ENCODE peak calls at places on chromosome 5, in seven cellular contexts. B, O, L, Q, Y, M and N are unnamed samples.

GRCh38 chr5:153429734-153430133 is 60.7 kb upstream of the GRIA1 start:
- DNase-seq in B (no peak), O (no peak), L (no peak), Q (no peak), Y (no peak), M (no peak), N (no peak)

GRCh38 chr5:79837707-79838620 is 148.3 kb downstream of the CMYA5 start:
- DNase-seq in B (no peak), O (no peak), L (no peak), Q (no peak), Y (no peak), M (no peak), N (no peak)

GRCh38 chr5:119287547-119288073 is 68.2 kb upstream of the TNFAIP8 start:
- DNase-seq in B (no peak), O (no peak), L (no peak), Q (no peak), Y (peak), M (no peak), N (no peak)

GRCh38 chr5:140317859-140318258 is 15.0 kb upstream of the PFDN1 start:
- DNase-seq in B (no peak), O (no peak), L (no peak), Q (peak), Y (peak), M (no peak), N (no peak)

GRCh38 chr5:14399054-14399657 is 182.4 kb upstream of the OTULINL start:
- DNase-seq in B (peak), O (no peak), L (peak), Q (peak), Y (peak), M (peak), N (peak)

GRCh38 chr5:122091942-122092600 is 14.0 kb upstream of the LOX start:
- DNase-seq in B (no peak), O (no peak), L (no peak), Q (peak), Y (peak), M (no peak), N (no peak)

GRCh38 chr5:1517838-1518237 is 5.9 kb downstream of the LPCAT1 start:
- DNase-seq in B (no peak), O (no peak), L (no peak), Q (no peak), Y (no peak), M (no peak), N (no peak)

GRCh38 chr5:172700686-172701324 is 59.7 kb downstream of the NEURL1B start:
- DNase-seq in B (no peak), O (no peak), L (no peak), Q (no peak), Y (no peak), M (no peak), N (no peak)

GRCh38 chr5:4245511-4245910 is 649.9 kb downstream of the IRX1 start:
- DNase-seq in B (no peak), O (no peak), L (no peak), Q (no peak), Y (no peak), M (no peak), N (no peak)

GRCh38 chr5:111587728-111588127 is 75.4 kb upstream of the STARD4 start:
- DNase-seq in B (no peak), O (no peak), L (no peak), Q (no peak), Y (no peak), M (no peak), N (no peak)

GRCh38 chr5:136656811-136657210 is 291.5 kb upstream of the TRPC7 start:
- DNase-seq in B (no peak), O (no peak), L (no peak), Q (peak), Y (peak), M (no peak), N (peak)

GRCh38 chr5:96374653-96375052 is 58.4 kb downstream of the PCSK1 start:
- DNase-seq in B (no peak), O (no peak), L (peak), Q (no peak), Y (no peak), M (no peak), N (no peak)

GRCh38 chr5:134468921-134469400 is 56.5 kb upstream of the JADE2 start:
- DNase-seq in B (no peak), O (no peak), L (no peak), Q (no peak), Y (no peak), M (no peak), N (no peak)

GRCh38 chr5:174625591-174626365 is 98.6 kb upstream of the MSX2 start:
- DNase-seq in B (no peak), O (no peak), L (peak), Q (peak), Y (no peak), M (no peak), N (no peak)

GRCh38 chr5:21688655-21689054 is 1164.5 kb downstream of the CDH12 start:
- DNase-seq in B (no peak), O (no peak), L (no peak), Q (peak), Y (peak), M (no peak), N (no peak)

GRCh38 chr5:84715686-84716085 is 331.0 kb upstream of the EDIL3 start:
- DNase-seq in B (no peak), O (no peak), L (no peak), Q (no peak), Y (no peak), M (no peak), N (no peak)

GRCh38 chr5:32507738-32508434 is 63.3 kb upstream of the ZFR start:
- DNase-seq in B (no peak), O (no peak), L (no peak), Q (peak), Y (peak), M (peak), N (peak)

GRCh38 chr5:138762110-138762509 is 8.9 kb downstream of the CTNNA1 start:
- DNase-seq in B (no peak), O (no peak), L (no peak), Q (no peak), Y (no peak), M (no peak), N (no peak)

GRCh38 chr5:74316064-74316586 is 324.4 kb downstream of the ENC1 start:
- DNase-seq in B (no peak), O (no peak), L (no peak), Q (peak), Y (peak), M (peak), N (peak)

GRCh38 chr5:1660511-1660910 is 136.8 kb upstream of the LPCAT1 start:
- DNase-seq in B (no peak), O (no peak), L (no peak), Q (no peak), Y (no peak), M (no peak), N (no peak)

GRCh38 chr5:178267245-178267644 is 34.6 kb upstream of the PHYKPL start:
- DNase-seq in B (no peak), O (no peak), L (no peak), Q (no peak), Y (no peak), M (no peak), N (no peak)

GRCh38 chr5:173028811-173029327 is 27.3 kb upstream of the CREBRF start:
- DNase-seq in B (no peak), O (no peak), L (no peak), Q (no peak), Y (no peak), M (no peak), N (no peak)

GRCh38 chr5:140275837-140276236 is 27.1 kb downstream of the PFDN1 start:
- DNase-seq in B (no peak), O (no peak), L (no peak), Q (no peak), Y (no peak), M (no peak), N (no peak)

GRCh38 chr5:107502711-107503110 is 168.0 kb downstream of the EFNA5 start:
- DNase-seq in B (no peak), O (no peak), L (no peak), Q (no peak), Y (no peak), M (no peak), N (no peak)

GRCh38 chr5:91229031-91229623 is 154.0 kb downstream of the ARRDC3 start:
- DNase-seq in B (no peak), O (no peak), L (no peak), Q (no peak), Y (no peak), M (no peak), N (no peak)

GRCh38 chr5:9582406-9582805 is 36.5 kb upstream of the SEMA5A start:
- DNase-seq in B (no peak), O (no peak), L (no peak), Q (no peak), Y (peak), M (no peak), N (no peak)

GRCh38 chr5:160293901-160294561 is 18.3 kb downstream of the CCNJL start:
- DNase-seq in B (no peak), O (no peak), L (no peak), Q (peak), Y (no peak), M (no peak), N (no peak)

GRCh38 chr5:175443514-175444059 is 395 bp downstream of the DRD1 start:
- DNase-seq in B (no peak), O (no peak), L (no peak), Q (no peak), Y (no peak), M (peak), N (no peak)

GRCh38 chr5:180340856-180341255 is 12.3 kb downstream of the GFPT2 start:
- DNase-seq in B (no peak), O (no peak), L (no peak), Q (no peak), Y (peak), M (no peak), N (no peak)

GRCh38 chr5:16854351-16854750 is 81.7 kb downstream of the MYO10 start:
- DNase-seq in B (no peak), O (no peak), L (no peak), Q (peak), Y (no peak), M (no peak), N (no peak)

GRCh38 chr5:35822541-35822940 is 34.1 kb upstream of the IL7R start:
- DNase-seq in B (no peak), O (no peak), L (peak), Q (no peak), Y (no peak), M (no peak), N (no peak)

GRCh38 chr5:32282633-32283032 is 30.1 kb downstream of the MTMR12 start:
- DNase-seq in B (no peak), O (no peak), L (no peak), Q (no peak), Y (no peak), M (no peak), N (no peak)

GRCh38 chr5:7397935-7398334 is 2.0 kb downstream of the ADCY2 start:
- DNase-seq in B (peak), O (no peak), L (no peak), Q (no peak), Y (no peak), M (no peak), N (no peak)

GRCh38 chr5:173940269-173940668 is 48.7 kb upstream of the C5orf47 start:
- DNase-seq in B (no peak), O (no peak), L (no peak), Q (peak), Y (no peak), M (no peak), N (no peak)

GRCh38 chr5:173010547-173011464 is 27.2 kb downstream of the ATP6V0E1 start:
- DNase-seq in B (no peak), O (peak), L (peak), Q (peak), Y (peak), M (no peak), N (peak)

GRCh38 chr5:180133551-180133950 is 62.0 kb upstream of the RNF130 start:
- DNase-seq in B (no peak), O (no peak), L (no peak), Q (no peak), Y (no peak), M (no peak), N (no peak)

GRCh38 chr5:66307647-66308257 is 163.7 kb downstream of the SREK1 start:
- DNase-seq in B (peak), O (no peak), L (peak), Q (peak), Y (peak), M (peak), N (peak)

GRCh38 chr5:31921852-31922305 is 252.2 kb downstream of the GOLPH3 start:
- DNase-seq in B (no peak), O (no peak), L (no peak), Q (peak), Y (peak), M (no peak), N (no peak)

GRCh38 chr5:6408627-6409446 is 30.5 kb upstream of the MED10 start:
- DNase-seq in B (no peak), O (no peak), L (no peak), Q (peak), Y (no peak), M (no peak), N (no peak)

GRCh38 chr5:118447350-118447749 is 541.0 kb downstream of the DTWD2 start:
- DNase-seq in B (no peak), O (no peak), L (no peak), Q (no peak), Y (no peak), M (no peak), N (no peak)